ENCODE peak calls at places on chromosomes 1 and 21, in seven cellular contexts. Q, S, N, I, H, Z and M are unnamed samples. For H3K4me1, the result is how much of the 10 kb centered on the place peaks cover.

GRCh38 chr1:244012232-244012631 is 38.9 kb upstream of the ZBTB18 start:
- DNase-seq in I (no peak), Q (no peak), Z (peak), N (no peak), S (no peak), H (no peak), M (no peak)

GRCh38 chr1:198922638-198923430 is 284.0 kb downstream of the PTPRC start:
- DNase-seq in S (no peak), H (no peak), Q (no peak), I (no peak), Z (no peak), N (no peak), M (no peak)

GRCh38 chr1:200867018-200867811 is 5.6 kb upstream of the GPR25 start:
- DNase-seq in I (no peak), Q (no peak), H (no peak), Z (no peak), N (no peak), S (no peak), M (no peak)

GRCh38 chr1:202164271-202165037 is 4.1 kb upstream of the PTPN7 start:
- DNase-seq in N (no peak), H (no peak), Z (no peak), I (no peak), S (no peak), Q (no peak), M (no peak)

GRCh38 chr1:180358649-180359048 is 128.6 kb downstream of the LHX4 start:
- DNase-seq in Q (no peak), Z (no peak), I (no peak), S (no peak), H (peak), N (no peak), M (no peak)

GRCh38 chr1:161305872-161306519 is 3.8 kb downstream of the MPZ start:
- DNase-seq in I (peak), N (peak), Q (peak), H (peak), S (peak), Z (peak), M (no peak)

GRCh38 chr1:76759950-76760349 is 107.3 kb upstream of the ST6GALNAC5 start:
- DNase-seq in N (no peak), Z (no peak), H (peak), Q (no peak), I (no peak), S (no peak), M (no peak)

GRCh38 chr21:34692458-34693020 is 23.7 kb downstream of the CLIC6 start:
- DNase-seq in Q (no peak), H (no peak), S (no peak), I (no peak), Z (no peak), N (no peak), M (no peak)

GRCh38 chr1:230509281-230509977 is 83.3 kb upstream of the PGBD5 start:
- DNase-seq in Z (no peak), S (no peak), I (no peak), H (no peak), Q (no peak), N (no peak), M (no peak)

GRCh38 chr21:31846690-31847089 is 26.1 kb upstream of the HUNK start:
- DNase-seq in H (no peak), S (no peak), Z (no peak), N (no peak), Q (no peak), I (no peak), M (no peak)

DNA sequence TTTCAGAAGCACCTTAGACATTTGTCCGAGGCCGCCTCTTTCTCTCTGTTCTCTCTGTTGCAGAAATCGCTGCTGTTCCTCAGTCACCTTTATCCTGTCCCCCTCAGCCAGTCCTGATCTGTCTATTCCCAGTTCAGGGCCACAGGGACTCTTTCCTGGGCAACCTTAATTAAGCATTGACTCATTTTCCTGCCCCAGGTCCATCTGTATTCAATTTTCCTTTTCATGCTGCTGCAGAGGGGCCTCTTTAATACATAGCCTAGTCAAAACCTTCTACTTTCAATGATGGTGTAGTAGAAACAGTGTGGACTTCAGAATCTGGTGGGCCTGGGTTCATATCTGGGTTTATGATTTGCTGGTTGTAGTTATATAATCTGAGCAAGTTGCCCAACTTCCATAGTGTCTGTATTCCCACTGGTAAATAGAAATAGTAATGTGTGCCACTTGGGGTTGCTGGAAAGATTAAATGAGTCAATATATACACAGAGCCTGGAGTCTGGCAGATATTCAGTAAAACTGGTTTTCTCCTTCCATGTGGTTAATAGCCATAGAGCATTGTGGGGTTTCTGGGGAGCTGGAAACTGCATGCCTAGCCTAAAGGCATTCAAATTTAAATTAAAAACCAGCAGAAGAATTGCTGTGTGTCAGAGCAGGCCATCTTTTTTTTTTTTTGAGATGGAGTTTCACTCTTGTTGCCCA is 4.5 kb downstream of the TRAF5 start:
- DNase-seq in Z (no peak), H (peak), I (no peak), S (no peak), N (no peak), Q (no peak), M (no peak)
- H3K4me1 ChIP-seq in Z (under half), H (half or more), I (under half), S (under half), N (under half), Q (half or more), M (half or more)

DNA sequence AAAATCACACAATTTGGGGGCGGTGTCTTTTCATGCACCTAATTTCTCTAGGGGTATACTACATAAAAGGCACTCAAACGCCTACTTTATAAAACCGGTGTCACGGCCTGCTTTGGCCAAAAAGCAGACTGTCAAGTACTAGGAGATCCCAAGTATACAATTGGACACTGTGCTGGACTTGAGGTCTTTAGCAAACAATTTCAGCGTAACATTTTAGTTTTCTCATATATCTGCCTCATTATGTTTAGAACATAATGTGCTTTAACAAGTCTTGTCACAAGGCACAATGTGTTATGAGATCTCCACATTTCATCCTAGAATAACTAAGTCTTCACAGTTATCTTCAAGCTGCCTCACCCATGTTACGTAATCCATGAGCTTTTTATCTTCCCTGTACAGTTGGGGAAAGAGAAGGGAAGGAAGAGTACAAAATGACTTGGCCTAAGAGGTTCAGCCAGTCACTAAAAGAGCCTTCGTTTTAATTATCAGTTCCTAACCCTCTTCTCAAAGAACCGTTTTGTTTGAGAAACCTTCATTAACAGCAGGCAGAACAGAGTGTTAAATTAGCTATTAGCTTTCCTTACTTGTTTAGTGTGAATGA is 1.7 kb downstream of the SSX2IP start:
- DNase-seq in N (no peak), H (no peak), Z (no peak), S (no peak), I (no peak), Q (no peak), M (no peak)
- TF ChIP-seq POLR2A in N (no peak), H (no peak), Z (no peak), S (no peak), I (no peak), Q (no peak), M (no peak)

GRCh38 chr1:40396420-40396819 is 22.9 kb downstream of the SMAP2 start:
- DNase-seq in I (no peak), Z (no peak), N (no peak), H (no peak), S (no peak), Q (no peak), M (no peak)
- H3K4me1 ChIP-seq in I (under half), Z (under half), N (under half), H (under half), S (under half), Q (half or more), M (under half)

GRCh38 chr1:68375919-68376318 is 73.8 kb downstream of the RPE65 start:
- DNase-seq in I (no peak), S (no peak), Z (no peak), Q (no peak), N (no peak), H (no peak), M (no peak)
- TF ChIP-seq POLR2A in I (no peak), S (no peak), Z (no peak), Q (no peak), N (no peak), H (no peak), M (no peak)

GRCh38 chr1:221439734-221440436 is 302.0 kb downstream of the DUSP10 start:
- DNase-seq in Z (no peak), I (no peak), H (no peak), S (no peak), N (no peak), Q (no peak), M (no peak)

GRCh38 chr1:221437171-221437570 is 304.7 kb downstream of the DUSP10 start:
- DNase-seq in N (no peak), S (no peak), Q (no peak), I (no peak), H (no peak), Z (no peak), M (no peak)

GRCh38 chr1:221439008-221439733 is 302.7 kb downstream of the DUSP10 start:
- DNase-seq in I (no peak), Z (no peak), H (no peak), Q (no peak), N (no peak), S (peak), M (no peak)

GRCh38 chr1:221435510-221435909 is 306.4 kb downstream of the DUSP10 start:
- DNase-seq in Z (no peak), S (no peak), H (no peak), Q (no peak), N (no peak), I (no peak), M (no peak)

DNA sequence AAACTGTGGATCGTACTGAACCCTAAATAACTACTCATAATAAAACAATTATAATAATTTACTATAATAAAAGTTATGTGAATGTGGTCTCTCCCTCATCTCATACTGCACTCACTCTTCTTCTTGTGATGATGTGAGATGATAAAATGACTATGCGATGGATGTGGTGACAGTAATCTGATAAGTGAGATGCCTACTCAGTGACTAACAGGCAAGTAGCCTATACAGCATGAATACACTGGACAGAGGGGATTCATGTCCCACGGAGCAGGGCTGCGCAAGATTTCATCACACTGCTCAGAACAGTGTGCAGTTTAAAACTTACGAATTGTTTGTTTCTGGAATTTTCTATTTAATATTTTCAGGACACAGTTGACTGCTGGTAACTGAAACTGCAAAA is 304.0 kb downstream of the DUSP10 start:
- DNase-seq in N (no peak), Z (no peak), S (no peak), H (no peak), I (no peak), Q (no peak), M (no peak)
- H3K4me1 ChIP-seq in N (under half), Z (under half), S (under half), H (under half), I (under half), Q (under half), M (under half)

GRCh38 chr1:7784492-7785071 is 491 bp downstream of the PER3 start:
- DNase-seq in Z (no peak), H (peak), I (no peak), S (no peak), Q (no peak), N (peak), M (peak)

GRCh38 chr1:7781923-7782495 is 2.1 kb upstream of the PER3 start:
- DNase-seq in I (no peak), Z (no peak), H (no peak), N (no peak), S (no peak), Q (peak), M (no peak)

GRCh38 chr1:7785108-7785507 is 1.0 kb downstream of the PER3 start:
- DNase-seq in S (no peak), H (no peak), I (no peak), Q (no peak), Z (no peak), N (no peak), M (no peak)

GRCh38 chr1:7783178-7783711 is 846 bp upstream of the PER3 start:
- DNase-seq in Z (no peak), N (peak), Q (peak), S (no peak), H (peak), I (peak), M (no peak)

DNA sequence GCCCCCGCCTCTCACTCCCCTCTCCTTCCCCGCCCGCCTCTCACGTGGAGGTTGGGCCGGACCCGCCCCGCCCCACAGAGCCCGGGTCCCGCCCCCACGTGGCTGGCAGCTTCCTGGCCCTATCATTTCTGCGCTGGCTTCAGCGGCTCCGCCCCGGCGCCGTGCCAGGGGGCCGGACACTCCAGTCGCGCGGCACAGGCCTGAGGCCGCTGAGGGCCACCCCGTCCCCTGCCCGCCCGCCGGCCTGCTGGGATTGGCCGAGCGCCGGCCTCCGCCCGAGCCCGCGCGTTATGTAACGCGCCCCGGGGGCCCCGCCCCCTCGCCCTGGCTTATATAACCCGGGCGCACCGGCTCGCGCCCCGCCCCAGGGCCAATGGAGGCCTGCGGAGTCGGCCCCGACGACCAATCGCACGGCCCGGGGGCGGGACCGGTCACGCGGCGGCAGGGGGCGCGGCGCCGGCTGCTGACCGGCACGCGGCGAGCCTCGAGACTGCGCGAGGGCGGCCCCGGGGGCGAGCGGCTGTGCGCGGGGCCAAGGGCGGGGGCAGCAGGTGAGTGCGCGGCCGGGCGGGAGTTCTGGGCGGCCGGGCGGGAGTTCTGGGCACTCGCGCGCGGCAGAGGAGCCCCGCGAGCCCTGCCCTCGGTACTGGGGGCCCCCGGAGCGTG is at the start of gene PER3:
- DNase-seq in Z (peak), I (peak), N (peak), H (peak), Q (peak), S (peak), M (peak)
- TF ChIP-seq POLR2A in Z (peak), I (peak), N (no peak), H (no peak), Q (no peak), S (no peak), M (no peak)

DNA sequence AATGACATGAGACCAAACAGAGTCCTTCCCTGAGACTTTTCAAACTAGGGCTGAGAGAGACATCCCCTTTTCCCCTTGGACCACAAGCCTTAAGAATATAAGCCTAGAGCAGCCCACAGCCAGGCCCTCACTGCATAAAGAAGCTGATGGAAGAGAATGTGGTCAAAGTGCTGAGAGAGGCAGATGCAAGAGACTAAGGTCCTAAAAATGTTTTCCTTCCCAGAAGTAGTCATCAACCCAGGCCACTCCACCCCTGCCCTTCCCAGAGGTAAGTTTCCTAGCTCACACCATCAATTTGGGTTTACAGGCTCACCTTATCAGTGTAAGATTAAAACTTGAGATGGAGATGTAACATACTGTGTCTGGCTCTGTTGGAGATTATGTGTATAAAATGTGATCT is 58.2 kb downstream of the BCAR3 start:
- DNase-seq in N (no peak), Q (no peak), H (no peak), I (no peak), Z (no peak), S (no peak), M (no peak)
- H3K4me1 ChIP-seq in N (under half), Q (half or more), H (under half), I (under half), Z (under half), S (under half), M (under half)

GRCh38 chr21:43718872-43719747 is at the start of gene PDXK:
- DNase-seq in N (peak), S (no peak), H (peak), Q (peak), I (peak), Z (peak), M (peak)
- TF ChIP-seq POLR2A in N (no peak), S (peak), H (peak), Q (no peak), I (peak), Z (peak), M (no peak)

DNA sequence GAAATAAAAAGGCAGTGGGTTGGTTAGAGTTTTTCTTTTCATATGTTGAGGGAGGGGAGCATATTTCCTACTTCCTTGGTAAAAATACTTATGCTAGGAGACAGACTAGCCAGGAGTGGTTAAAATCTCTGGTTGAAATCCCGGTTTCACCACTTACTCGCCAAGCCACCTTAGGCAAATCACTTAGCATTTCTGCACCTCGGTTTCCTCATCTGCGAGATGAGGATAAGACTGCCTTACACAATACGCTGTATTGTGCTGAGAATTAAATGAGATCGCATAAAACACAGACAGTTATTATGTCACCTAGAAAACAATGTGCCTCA is 1.4 kb downstream of the IFFO2 start:
- DNase-seq in Q (no peak), I (no peak), S (no peak), Z (no peak), N (no peak), H (no peak), M (no peak)
- H3K4me1 ChIP-seq in Q (half or more), I (under half), S (under half), Z (under half), N (under half), H (half or more), M (half or more)